ENCODE peak calls at places on chromosomes 6 and 20, in nine cellular contexts. Q, U, W, I, F, H, S, E and M are unnamed samples.

GRCh38 chr6:101543796-101544195 is 150.3 kb downstream of the GRIK2 start:
- DNase-seq in Q (no peak), U (no peak), W (no peak), I (no peak), F (no peak), H (no peak), S (no peak), E (no peak), M (no peak)

GRCh38 chr20:14445310-14445709 is 107.9 kb upstream of the FLRT3 start:
- DNase-seq in Q (no peak), U (no peak), W (no peak), I (no peak), F (no peak), H (no peak), S (no peak), E (no peak), M (no peak)

GRCh38 chr20:31833130-31833930 is 12.1 kb downstream of the FOXS1 start:
- DNase-seq in Q (no peak), U (peak), W (peak), I (no peak), F (peak), H (peak), S (peak), E (peak), M (no peak)

GRCh38 chr20:8722277-8722928 is 346.5 kb upstream of the PLCB4 start:
- DNase-seq in Q (peak), U (peak), W (peak), I (no peak), F (peak), H (no peak), S (peak), E (peak), M (no peak)

GRCh38 chr6:71537717-71538116 is 249.1 kb downstream of the OGFRL1 start:
- DNase-seq in Q (peak), U (no peak), W (no peak), I (no peak), F (no peak), H (no peak), S (no peak), E (no peak), M (no peak)

GRCh38 chr6:22880686-22881433 is 311.5 kb downstream of the HDGFL1 start:
- DNase-seq in Q (peak), U (no peak), W (no peak), I (no peak), F (peak), H (no peak), S (no peak), E (no peak), M (no peak)

GRCh38 chr6:25612666-25613065 is 39.3 kb upstream of the SCGN start:
- DNase-seq in Q (no peak), U (no peak), W (no peak), I (no peak), F (no peak), H (no peak), S (no peak), E (no peak), M (no peak)

GRCh38 chr20:9051508-9051907 is 17.4 kb upstream of the PLCB4 start:
- DNase-seq in Q (peak), U (no peak), W (no peak), I (no peak), F (no peak), H (no peak), S (no peak), E (no peak), M (no peak)

GRCh38 chr6:51161752-51162151 is 343.1 kb downstream of the TFAP2B start:
- DNase-seq in Q (no peak), U (no peak), W (no peak), I (no peak), F (no peak), H (no peak), S (no peak), E (no peak), M (no peak)

GRCh38 chr20:6008254-6008653 is 45.6 kb downstream of the LRRN4 start:
- DNase-seq in Q (peak), U (peak), W (no peak), I (peak), F (no peak), H (no peak), S (no peak), E (no peak), M (no peak)

GRCh38 chr20:37223053-37223452 is 38.6 kb downstream of the GHRH start:
- DNase-seq in Q (peak), U (no peak), W (no peak), I (no peak), F (no peak), H (no peak), S (no peak), E (no peak), M (no peak)

GRCh38 chr6:49550413-49551125 is at the start of gene C6orf141:
- DNase-seq in Q (no peak), U (no peak), W (peak), I (no peak), F (peak), H (peak), S (peak), E (no peak), M (no peak)

GRCh38 chr6:70375882-70376281 is 37.4 kb upstream of the FAM135A start:
- DNase-seq in Q (no peak), U (no peak), W (no peak), I (no peak), F (no peak), H (no peak), S (no peak), E (no peak), M (no peak)

GRCh38 chr6:126318797-126319196 is 21.1 kb upstream of the CENPW start:
- DNase-seq in Q (no peak), U (no peak), W (no peak), I (no peak), F (no peak), H (no peak), S (no peak), E (no peak), M (no peak)

GRCh38 chr20:3471397-3472021 is 691 bp downstream of the ATRN start:
- DNase-seq in Q (no peak), U (peak), W (no peak), I (peak), F (peak), H (no peak), S (no peak), E (no peak), M (no peak)

GRCh38 chr20:9392892-9393857 is 121.2 kb upstream of the LAMP5 start:
- DNase-seq in Q (peak), U (peak), W (peak), I (peak), F (peak), H (peak), S (peak), E (no peak), M (no peak)

GRCh38 chr6:16966821-16967817 is 134.7 kb upstream of the STMND1 start:
- DNase-seq in Q (no peak), U (no peak), W (no peak), I (no peak), F (no peak), H (no peak), S (no peak), E (no peak), M (no peak)

GRCh38 chr20:45337367-45338120 is 10.7 kb downstream of the SDC4 start:
- DNase-seq in Q (peak), U (peak), W (no peak), I (peak), F (no peak), H (no peak), S (no peak), E (no peak), M (no peak)

GRCh38 chr20:37737806-37738442 is 44.1 kb downstream of the CTNNBL1 start:
- DNase-seq in Q (no peak), U (peak), W (no peak), I (no peak), F (no peak), H (no peak), S (no peak), E (no peak), M (no peak)

GRCh38 chr6:157516319-157517026 is 135.5 kb downstream of the ZDHHC14 start:
- DNase-seq in Q (no peak), U (no peak), W (no peak), I (no peak), F (no peak), H (no peak), S (no peak), E (no peak), M (no peak)

GRCh38 chr6:151068761-151069312 is 170.9 kb upstream of the AKAP12 start:
- DNase-seq in Q (no peak), U (no peak), W (no peak), I (peak), F (no peak), H (no peak), S (no peak), E (no peak), M (no peak)

GRCh38 chr6:159044899-159045727 is at the start of gene TAGAP:
- DNase-seq in Q (no peak), U (peak), W (no peak), I (peak), F (peak), H (no peak), S (no peak), E (peak), M (no peak)

GRCh38 chr6:144321839-144322591 is 36.9 kb downstream of the UTRN start:
- DNase-seq in Q (no peak), U (no peak), W (no peak), I (no peak), F (no peak), H (no peak), S (no peak), E (no peak), M (no peak)

GRCh38 chr6:37096025-37096424 is 73.9 kb upstream of the PIM1 start:
- DNase-seq in Q (no peak), U (no peak), W (no peak), I (no peak), F (no peak), H (no peak), S (no peak), E (no peak), M (no peak)

GRCh38 chr20:47740225-47741184 is 44.8 kb downstream of the SULF2 start:
- DNase-seq in Q (no peak), U (no peak), W (peak), I (peak), F (no peak), H (no peak), S (no peak), E (no peak), M (no peak)

GRCh38 chr6:4759997-4760396 is 16.2 kb upstream of the CDYL start:
- DNase-seq in Q (no peak), U (no peak), W (no peak), I (no peak), F (no peak), H (no peak), S (no peak), E (no peak), M (no peak)

GRCh38 chr6:44338228-44339122 is 4.0 kb upstream of the SPATS1 start:
- DNase-seq in Q (peak), U (peak), W (peak), I (no peak), F (peak), H (peak), S (peak), E (peak), M (no peak)

GRCh38 chr6:125302840-125303511 is 1.2 kb upstream of the HDDC2 start:
- DNase-seq in Q (no peak), U (no peak), W (no peak), I (no peak), F (no peak), H (no peak), S (no peak), E (no peak), M (no peak)

GRCh38 chr20:61127311-61128044 is 124.6 kb upstream of the CDH4 start:
- DNase-seq in Q (no peak), U (no peak), W (no peak), I (no peak), F (no peak), H (no peak), S (no peak), E (no peak), M (no peak)

GRCh38 chr6:149328083-149328482 is 10.6 kb downstream of the TAB2 start:
- DNase-seq in Q (no peak), U (no peak), W (no peak), I (no peak), F (no peak), H (no peak), S (no peak), E (no peak), M (no peak)

GRCh38 chr6:38272222-38272621 is 367.5 kb downstream of the BTBD9 start:
- DNase-seq in Q (no peak), U (no peak), W (no peak), I (no peak), F (no peak), H (no peak), S (no peak), E (no peak), M (no peak)

GRCh38 chr6:47073125-47074110 is 31.3 kb upstream of the ADGRF1 start:
- DNase-seq in Q (no peak), U (no peak), W (no peak), I (no peak), F (no peak), H (no peak), S (no peak), E (no peak), M (no peak)

DNA sequence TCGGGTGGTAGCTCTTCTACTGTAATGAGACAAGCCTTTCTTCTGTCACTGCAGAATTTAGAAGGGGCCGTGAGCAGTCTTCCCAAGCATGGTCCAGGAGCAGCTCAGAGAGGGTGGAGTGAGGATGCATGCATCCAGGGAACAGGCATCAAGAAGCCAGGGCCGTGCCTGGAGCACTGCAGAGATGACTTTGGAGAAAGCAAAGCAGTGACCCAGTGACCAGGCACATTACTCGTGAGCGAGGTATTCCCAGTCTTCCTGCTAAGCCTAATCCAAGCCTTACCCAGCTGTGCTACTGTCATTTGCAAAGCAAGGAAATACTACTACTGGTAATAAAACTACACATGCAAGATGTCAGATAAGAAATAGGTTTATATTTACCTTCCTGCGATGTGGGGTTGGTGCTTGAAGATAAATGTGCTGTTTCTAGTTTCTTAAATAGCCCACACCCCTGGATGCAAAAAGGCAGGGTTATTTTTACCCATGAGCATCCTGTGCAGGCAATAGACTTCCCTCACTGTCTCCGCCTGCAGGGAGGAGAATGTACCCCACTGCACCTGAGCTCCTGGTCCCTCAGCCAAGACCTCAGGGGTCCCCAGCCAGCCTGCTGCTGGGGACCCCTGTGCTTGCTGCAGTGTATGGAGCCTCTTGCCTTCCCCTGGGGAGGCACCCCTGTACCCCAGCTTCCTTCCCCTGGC is 62.9 kb downstream of the SSR1 start:
- DNase-seq in Q (no peak), U (no peak), W (no peak), I (no peak), F (no peak), H (no peak), S (no peak), E (no peak), M (no peak)
- TF ChIP-seq CTCF in Q (no peak), U (no peak), W (no peak), I (no peak), F (no peak), H (no peak), S (no peak), E (no peak), M (no peak)

GRCh38 chr6:87944541-87944954 is 103.1 kb upstream of the SPACA1 start:
- DNase-seq in Q (peak), U (peak), W (peak), I (no peak), F (peak), H (no peak), S (no peak), E (no peak), M (no peak)
- TF ChIP-seq CTCF in Q (peak), U (no peak), W (no peak), I (no peak), F (peak), H (no peak), S (no peak), E (no peak), M (peak)

DNA sequence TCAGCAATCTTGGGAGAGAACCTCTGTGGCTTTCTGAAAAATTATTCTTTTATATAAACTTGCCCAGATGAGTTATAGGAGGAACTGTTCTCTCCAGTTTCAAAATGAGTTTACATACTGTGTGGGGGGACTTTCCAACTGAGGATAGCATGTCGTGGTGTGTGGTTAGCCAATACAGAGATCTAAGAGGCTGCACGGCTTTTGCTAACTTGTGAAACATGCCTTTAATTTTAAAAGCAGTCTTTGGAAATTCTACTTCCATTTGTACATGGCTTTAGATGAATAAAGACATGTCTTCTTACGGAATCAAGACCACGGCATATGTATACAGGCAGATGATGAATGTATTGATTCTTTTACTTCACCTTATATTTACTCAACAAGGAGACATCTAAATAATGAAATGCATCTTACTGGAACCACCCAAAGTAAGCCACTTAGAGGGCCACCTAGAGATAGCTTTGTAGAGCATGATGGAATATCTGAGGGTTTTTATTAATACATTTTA is 39.8 kb downstream of the HIVEP1 start:
- DNase-seq in Q (peak), U (no peak), W (no peak), I (no peak), F (no peak), H (no peak), S (no peak), E (peak), M (no peak)
- TF ChIP-seq CTCF in Q (no peak), U (no peak), W (no peak), I (no peak), F (no peak), H (no peak), S (no peak), E (peak), M (no peak)

DNA sequence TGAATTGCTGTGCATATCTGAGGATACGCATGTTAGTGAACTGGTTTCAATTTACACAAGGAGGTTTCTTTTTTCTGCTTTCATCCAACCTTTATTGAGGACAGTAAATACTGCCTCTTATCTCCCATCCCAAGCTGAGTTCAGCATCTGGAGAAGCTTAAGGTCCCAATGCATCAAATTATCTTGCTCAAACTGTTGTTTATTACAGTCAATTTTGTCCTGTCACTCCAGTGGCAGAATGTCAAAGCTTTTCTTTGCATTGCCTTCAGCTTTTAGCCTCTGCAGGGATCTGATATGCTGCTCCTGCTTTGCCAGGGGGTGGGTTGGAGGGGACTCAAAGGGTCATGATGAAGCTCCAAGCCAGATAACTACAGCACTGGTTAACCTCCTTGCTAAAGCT is 435.4 kb upstream of the SOX4 start:
- DNase-seq in Q (no peak), U (no peak), W (no peak), I (no peak), F (peak), H (no peak), S (no peak), E (no peak), M (no peak)
- TF ChIP-seq CTCF in Q (no peak), U (no peak), W (no peak), I (no peak), F (no peak), H (no peak), S (no peak), E (no peak), M (no peak)

DNA sequence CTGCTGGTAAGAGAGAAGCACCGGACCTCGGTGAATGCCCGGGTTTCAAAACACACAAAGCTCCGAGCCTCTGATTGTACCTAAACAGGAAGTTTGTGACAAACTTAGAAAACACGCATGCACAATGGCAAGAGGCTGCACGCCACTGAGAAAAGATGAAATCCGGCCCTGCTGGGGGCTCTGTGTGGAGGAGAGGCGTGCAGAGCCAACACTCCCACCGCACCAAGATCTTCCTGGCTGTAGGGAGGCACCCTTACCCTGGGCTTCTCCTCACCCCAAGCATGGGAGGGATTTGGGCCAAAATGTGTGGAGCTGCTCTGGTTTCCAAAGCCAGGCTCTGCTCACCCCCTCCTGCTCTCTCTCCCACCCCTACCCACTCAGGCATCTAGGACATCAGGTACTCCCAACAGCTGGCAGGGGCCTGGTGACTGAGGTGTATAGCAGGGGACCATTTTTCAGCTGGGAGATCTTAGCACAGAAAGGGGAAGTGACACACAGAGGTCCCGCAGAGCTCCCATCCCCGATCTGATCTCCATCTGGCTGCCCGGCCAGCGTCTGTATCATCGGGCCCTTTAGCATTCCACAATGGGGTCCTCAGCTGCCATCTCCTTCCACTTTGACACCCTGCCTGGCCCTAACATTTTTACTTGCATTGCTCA is 84.2 kb downstream of the TRERF1 start:
- DNase-seq in Q (no peak), U (peak), W (no peak), I (no peak), F (no peak), H (no peak), S (no peak), E (peak), M (no peak)
- TF ChIP-seq CTCF in Q (no peak), U (no peak), W (no peak), I (no peak), F (no peak), H (no peak), S (no peak), E (no peak), M (no peak)

DNA sequence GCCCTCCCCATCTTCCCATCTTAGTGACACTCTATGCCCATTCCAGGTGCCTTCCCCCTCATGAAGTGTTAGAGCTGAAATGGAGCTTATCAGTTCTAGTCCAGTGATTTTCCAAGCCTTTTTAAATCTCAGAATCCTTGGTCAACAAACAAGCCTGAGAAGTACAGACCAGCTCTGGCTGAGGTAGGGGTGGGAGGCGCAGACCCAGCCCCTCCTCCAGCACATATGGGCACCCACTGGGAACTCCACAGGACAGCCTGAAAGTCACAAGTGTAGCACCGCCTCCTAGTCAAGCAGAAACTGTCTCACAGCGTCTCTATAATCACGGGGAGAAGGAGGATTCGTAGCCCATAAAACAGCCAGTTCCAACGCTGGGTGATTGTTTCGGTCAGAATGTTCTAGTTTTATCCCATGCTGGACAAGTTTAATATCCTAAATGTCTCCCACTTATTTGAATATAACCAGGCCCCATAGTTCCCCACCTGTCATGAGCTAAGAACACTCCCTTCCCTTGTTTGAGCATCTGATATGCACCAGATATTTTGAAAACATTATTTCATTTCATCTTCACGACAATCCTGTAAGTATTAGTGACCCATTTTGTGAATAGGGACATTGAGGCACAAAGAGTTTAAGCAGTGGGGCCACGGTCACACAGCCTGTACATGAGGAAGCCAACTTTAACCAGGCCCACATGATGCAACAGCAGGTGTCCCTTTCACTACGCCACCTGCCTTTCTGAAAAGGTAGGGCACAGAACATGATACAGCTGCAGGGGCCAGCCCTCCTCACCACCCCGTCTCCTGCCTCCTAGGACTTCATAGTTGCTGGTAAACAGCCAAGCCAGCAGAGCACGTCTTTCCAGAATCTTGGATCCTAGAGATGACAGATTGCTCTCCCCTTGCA is 40.1 kb downstream of the TRAF3IP2 start:
- DNase-seq in Q (no peak), U (no peak), W (peak), I (no peak), F (no peak), H (no peak), S (no peak), E (no peak), M (no peak)
- TF ChIP-seq CTCF in Q (peak), U (no peak), W (peak), I (no peak), F (no peak), H (peak), S (no peak), E (peak), M (peak)